ENCODE peak calls at places on chromosomes 3 and 15, in nine cellular contexts. R is endothelial cell of umbilical vein, I is left ventricle myocardium inferior, L is dorsolateral prefrontal cortex, B is suprapubic skin, K is PC-9, Z is tibial nerve, C is stomach, P is Peyer's patch. U is an unnamed sample.

GRCh38 chr15:98169551-98169950 is 209.0 kb downstream of the ARRDC4 start:
- DNase-seq in I (no peak), K (no peak), Z (no peak), L (no peak), R (no peak), P (no peak), B (no peak), C (no peak), U (no peak)

GRCh38 chr3:39021029-39021428 is 30.7 kb downstream of the SCN11A start:
- DNase-seq in C (no peak), P (no peak), K (no peak), Z (no peak), L (no peak), R (no peak), B (no peak), I (no peak), U (no peak)

GRCh38 chr3:14718539-14718938 is 43.6 kb downstream of the C3orf20 start:
- DNase-seq in P (no peak), Z (no peak), C (no peak), B (no peak), L (no peak), K (no peak), R (no peak), I (no peak), U (no peak)

GRCh38 chr3:79767953-79768282 is at the start of gene ROBO1:
- DNase-seq in P (no peak), R (no peak), Z (no peak), L (no peak), C (no peak), I (no peak), B (no peak), K (no peak), U (no peak)

GRCh38 chr3:45772341-45773035 is 23.8 kb downstream of the SLC6A20 start:
- DNase-seq in Z (no peak), L (no peak), I (no peak), K (no peak), R (no peak), B (no peak), C (peak), P (peak), U (no peak)

GRCh38 chr3:176867681-176868663 is 329.3 kb downstream of the TBL1XR1 start:
- DNase-seq in C (peak), B (peak), I (no peak), P (peak), R (no peak), L (no peak), K (peak), Z (no peak), U (no peak)

GRCh38 chr3:130093741-130094391 is 12.2 kb downstream of the ALG1L2 start:
- DNase-seq in P (peak), R (no peak), C (no peak), Z (no peak), I (no peak), B (no peak), K (peak), L (no peak), U (no peak)

GRCh38 chr3:151058742-151059141 is 26.7 kb upstream of the MED12L start:
- DNase-seq in Z (no peak), K (no peak), R (no peak), I (no peak), B (no peak), C (no peak), P (no peak), L (no peak), U (no peak)

GRCh38 chr15:87940763-87941162 is 315.8 kb downstream of the NTRK3 start:
- DNase-seq in K (no peak), P (no peak), C (no peak), B (no peak), I (no peak), L (no peak), R (no peak), Z (no peak), U (no peak)

GRCh38 chr3:106420628-106421027 is 551.8 kb upstream of the CBLB start:
- DNase-seq in K (no peak), P (no peak), L (no peak), C (no peak), R (no peak), I (no peak), Z (no peak), B (no peak), U (no peak)

GRCh38 chr15:53746101-53746500 is 13.4 kb downstream of the WDR72 start:
- DNase-seq in L (no peak), C (no peak), I (no peak), Z (no peak), K (no peak), R (no peak), P (no peak), B (no peak), U (no peak)

GRCh38 chr3:171565671-171566070 is 105.5 kb upstream of the TNIK start:
- DNase-seq in P (no peak), I (no peak), R (no peak), C (no peak), L (no peak), Z (no peak), B (no peak), K (peak), U (no peak)

GRCh38 chr15:99408236-99409096 is 157.2 kb downstream of the LRRC28 start:
- DNase-seq in R (no peak), K (no peak), B (no peak), C (no peak), Z (no peak), P (no peak), I (peak), L (no peak), U (no peak)

GRCh38 chr3:145807990-145808389 is 353.0 kb downstream of the PLOD2 start:
- DNase-seq in L (no peak), R (peak), C (no peak), I (peak), B (no peak), K (no peak), Z (no peak), P (no peak), U (no peak)

GRCh38 chr3:152443212-152444023 is 174.7 kb downstream of the MBNL1 start:
- DNase-seq in K (no peak), I (no peak), C (no peak), R (peak), L (no peak), B (no peak), P (no peak), Z (no peak), U (no peak)

GRCh38 chr15:95440712-95441111 is 889.8 kb upstream of the NR2F2 start:
- DNase-seq in Z (no peak), C (no peak), B (no peak), I (no peak), K (no peak), L (no peak), R (peak), P (no peak), U (no peak)

GRCh38 chr3:171266034-171266805 is 194.0 kb downstream of the TNIK start:
- DNase-seq in L (no peak), K (peak), R (peak), Z (no peak), I (no peak), B (no peak), P (no peak), C (no peak), U (no peak)

GRCh38 chr15:96064351-96064756 is 266.1 kb upstream of the NR2F2 start:
- DNase-seq in P (no peak), R (no peak), Z (no peak), I (no peak), B (no peak), C (no peak), K (peak), L (no peak), U (no peak)

GRCh38 chr3:8793242-8793641 is 23.8 kb upstream of the OXTR start:
- DNase-seq in I (no peak), Z (no peak), P (no peak), K (no peak), B (no peak), R (no peak), L (no peak), C (no peak), U (no peak)

GRCh38 chr3:125359700-125360099 is 15.4 kb downstream of the ZNF148 start:
- DNase-seq in P (no peak), R (no peak), Z (no peak), C (no peak), B (no peak), K (no peak), I (no peak), L (no peak), U (no peak)

DNA sequence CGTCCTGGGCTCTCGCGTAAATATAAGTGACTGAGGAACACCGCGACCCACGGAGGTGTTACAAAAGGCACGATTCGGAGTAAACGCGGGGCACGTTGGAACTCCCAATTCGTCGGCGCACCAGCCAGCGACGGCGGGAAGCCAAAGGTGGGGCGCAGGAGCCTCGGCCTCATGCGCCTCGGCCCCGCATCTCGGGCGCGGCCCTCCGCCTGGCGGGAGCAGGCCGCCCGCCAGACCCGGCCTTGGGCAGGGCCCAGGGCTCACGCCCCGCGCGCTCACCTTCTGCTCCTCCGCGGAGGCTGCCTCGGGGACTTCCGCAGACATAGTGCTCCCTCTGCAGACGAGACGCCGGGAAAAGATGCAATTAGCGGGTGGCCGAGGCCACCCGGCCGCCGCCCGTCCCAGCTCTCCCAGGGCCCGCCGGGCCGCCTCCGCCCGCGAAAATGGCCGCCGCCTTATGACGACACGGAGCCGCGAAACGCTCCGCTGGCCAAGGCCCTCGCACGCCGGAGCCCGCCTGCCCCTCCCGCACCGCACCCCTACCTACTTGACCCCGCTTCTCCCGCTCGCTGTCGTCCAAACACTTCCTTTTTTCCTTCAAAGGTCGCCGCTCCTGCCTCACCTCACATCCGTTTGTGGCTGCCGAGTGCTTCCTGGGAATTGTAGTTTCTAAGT is at the start of gene ARPP19:
- DNase-seq in K (peak), Z (peak), B (peak), P (peak), I (peak), C (peak), R (peak), L (peak), U (peak)
- TF ChIP-seq CTCF in K (no peak), Z (peak), B (peak), P (peak), I (peak), C (no peak), R (no peak), L (peak), U (no peak)

GRCh38 chr3:50649451-50649931 is 25.2 kb upstream of the DOCK3 start:
- DNase-seq in I (peak), L (peak), R (no peak), Z (no peak), P (no peak), K (no peak), B (no peak), C (no peak), U (peak)

GRCh38 chr3:50650018-50650417 is 24.7 kb upstream of the DOCK3 start:
- DNase-seq in C (no peak), Z (no peak), B (no peak), K (no peak), R (no peak), I (no peak), L (no peak), P (no peak), U (no peak)

GRCh38 chr3:50651445-50651844 is 23.3 kb upstream of the DOCK3 start:
- DNase-seq in Z (no peak), R (no peak), I (no peak), C (no peak), L (no peak), B (no peak), K (no peak), P (no peak), U (no peak)

GRCh38 chr3:50648297-50648696 is 26.4 kb upstream of the DOCK3 start:
- DNase-seq in R (no peak), P (no peak), L (peak), B (no peak), K (no peak), Z (no peak), I (no peak), C (no peak), U (no peak)

DNA sequence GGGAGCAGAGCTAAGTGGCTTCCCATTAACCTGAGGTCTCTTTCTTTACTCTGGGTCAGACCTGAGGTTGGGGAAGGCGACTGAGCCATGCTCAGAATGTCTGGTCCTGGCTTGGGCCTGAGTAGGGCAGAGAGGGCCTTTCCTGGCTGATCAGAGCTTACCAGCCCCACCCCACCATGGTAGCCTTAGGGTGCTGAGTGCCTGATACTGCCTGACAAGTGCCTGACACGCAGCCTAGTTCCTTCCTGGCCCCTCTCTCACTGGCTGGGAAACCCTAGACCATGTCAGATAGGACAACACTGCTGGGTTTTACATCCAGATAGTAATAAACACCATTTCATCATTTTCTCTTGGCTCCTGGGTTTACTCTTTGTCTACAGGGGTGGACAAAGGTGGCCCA is 25.8 kb upstream of the DOCK3 start:
- DNase-seq in I (peak), L (no peak), B (no peak), C (no peak), P (no peak), Z (no peak), R (no peak), K (no peak), U (no peak)
- H3K27ac ChIP-seq in I (peak), L (peak), B (no peak), C (no peak), P (no peak), Z (peak), R (no peak), K (no peak), U (peak)

GRCh38 chr3:144039661-144040060 is 68.0 kb downstream of the DIPK2A start:
- DNase-seq in Z (no peak), P (no peak), R (no peak), L (no peak), C (no peak), B (no peak), I (no peak), K (peak), U (no peak)

GRCh38 chr3:144033235-144033579 is 61.6 kb downstream of the DIPK2A start:
- DNase-seq in R (no peak), Z (no peak), K (no peak), C (no peak), B (no peak), I (no peak), P (no peak), L (no peak), U (no peak)

GRCh38 chr3:144034715-144035114 is 63.1 kb downstream of the DIPK2A start:
- DNase-seq in K (no peak), R (no peak), I (no peak), P (no peak), C (no peak), L (no peak), Z (no peak), B (no peak), U (no peak)

GRCh38 chr3:144033863-144034262 is 62.2 kb downstream of the DIPK2A start:
- DNase-seq in B (no peak), C (no peak), L (no peak), P (no peak), R (no peak), I (no peak), K (no peak), Z (no peak), U (no peak)

GRCh38 chr3:144036498-144036897 is 64.9 kb downstream of the DIPK2A start:
- DNase-seq in B (no peak), Z (no peak), R (no peak), K (no peak), C (no peak), I (no peak), L (no peak), P (no peak), U (no peak)
- H3K4me3 ChIP-seq in B (no peak), Z (no peak), R (no peak), K (no peak), C (no peak), I (no peak), L (no peak), P (no peak), U (no peak)

DNA sequence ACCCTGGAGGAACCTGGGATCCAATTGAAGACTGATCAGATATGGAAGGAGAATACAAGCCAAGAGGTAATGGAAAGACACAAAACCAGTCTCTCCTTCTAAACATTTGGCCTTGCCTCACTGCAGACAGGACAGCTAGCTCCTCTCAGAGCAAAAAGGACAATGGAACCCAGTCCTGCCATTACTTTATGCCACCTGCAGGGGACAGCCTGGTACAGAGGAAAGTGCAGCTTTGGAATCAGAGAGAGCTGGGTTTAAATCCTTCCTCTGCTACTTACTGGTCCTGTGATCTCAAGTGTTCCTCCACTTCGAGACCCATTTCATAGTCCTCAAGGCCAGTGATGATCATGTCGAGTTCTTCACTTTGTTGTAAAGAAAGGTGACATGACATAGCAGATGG is 159.4 kb upstream of the SMAD3 start:
- DNase-seq in Z (no peak), R (no peak), I (no peak), C (no peak), K (no peak), B (no peak), L (no peak), P (no peak), U (no peak)
- TF ChIP-seq CTCF in Z (no peak), R (no peak), I (no peak), C (no peak), K (peak), B (no peak), L (no peak), P (no peak), U (no peak)

GRCh38 chr3:27376109-27376772 is 7.1 kb upstream of the NEK10 start:
- DNase-seq in Z (no peak), C (no peak), P (no peak), R (no peak), I (no peak), L (no peak), B (no peak), K (no peak), U (no peak)
- H3K27ac ChIP-seq in Z (no peak), C (no peak), P (no peak), R (no peak), I (no peak), L (no peak), B (no peak), K (peak), U (no peak)

GRCh38 chr3:48595075-48595525 is at the start of gene COL7A1:
- DNase-seq in B (no peak), Z (no peak), I (no peak), C (no peak), L (no peak), P (no peak), R (no peak), K (no peak), U (no peak)
- H3K4me3 ChIP-seq in B (peak), Z (peak), I (peak), C (peak), L (peak), P (peak), R (no peak), K (peak), U (peak)

DNA sequence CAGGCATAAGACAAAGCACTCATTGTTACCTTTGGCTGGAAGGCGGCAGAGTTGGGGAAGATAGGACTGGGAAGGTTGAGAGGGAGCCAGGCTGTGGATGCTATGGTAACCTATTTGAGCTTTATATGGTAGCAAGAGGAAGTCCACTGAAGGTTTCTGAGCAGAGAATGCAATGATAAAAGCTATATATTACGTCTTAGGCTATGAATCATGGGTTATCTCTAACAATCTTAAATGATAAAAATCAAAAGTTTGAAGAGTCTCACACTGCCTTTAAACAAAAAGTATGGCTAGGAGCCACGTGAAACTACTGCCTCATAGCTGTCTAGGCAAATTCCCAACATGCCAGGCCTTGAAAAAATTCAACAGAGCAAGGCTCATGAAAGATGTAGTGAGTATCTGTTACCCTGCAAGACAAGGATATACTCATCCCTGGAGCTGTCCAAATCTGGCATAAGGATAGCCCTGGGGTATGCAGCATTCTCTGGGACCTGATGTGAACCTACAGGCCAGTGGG is 4.1 kb downstream of the P3H2 start:
- DNase-seq in P (no peak), C (no peak), K (peak), L (no peak), Z (no peak), I (no peak), B (no peak), R (no peak), U (no peak)
- TF ChIP-seq CTCF in P (no peak), C (no peak), K (no peak), L (no peak), Z (no peak), I (no peak), B (no peak), R (no peak), U (no peak)